ENCODE peak calls at places on chromosome 20, in four cellular contexts. C is OCI-LY7, D is ovary, N is PC-3. T is an unnamed sample.

GRCh38 chr20:32378461-32378860 is 20.3 kb downstream of the ASXL1 start:
- DNase-seq in C (no peak), D (no peak), N (no peak), T (no peak)

GRCh38 chr20:5402903-5403531 is 86.3 kb upstream of the PROKR2 start:
- DNase-seq in C (peak), D (no peak), N (peak), T (no peak)

GRCh38 chr20:56798634-56799033 is 169.5 kb downstream of the TFAP2C start:
- DNase-seq in C (no peak), D (no peak), N (no peak), T (no peak)

GRCh38 chr20:32227744-32228688 is 20.3 kb downstream of the POFUT1 start:
- DNase-seq in C (no peak), D (no peak), N (no peak), T (peak)

GRCh38 chr20:47854687-47855212 is 69.5 kb upstream of the SULF2 start:
- DNase-seq in C (peak), D (no peak), N (peak), T (no peak)

GRCh38 chr20:35601021-35601973 is 14.3 kb upstream of the SPAG4 start:
- DNase-seq in C (peak), D (peak), N (no peak), T (peak)

GRCh38 chr20:44582321-44583025 is at the start of gene PKIG:
- DNase-seq in C (peak), D (no peak), N (no peak), T (no peak)

GRCh38 chr20:15848126-15848525 is 725.1 kb downstream of the KIF16B start:
- DNase-seq in C (no peak), D (no peak), N (no peak), T (no peak)

GRCh38 chr20:32130352-32130751 is 20.8 kb downstream of the TM9SF4 start:
- DNase-seq in C (no peak), D (no peak), N (no peak), T (no peak)

GRCh38 chr20:9407805-9408421 is 106.5 kb upstream of the LAMP5 start:
- DNase-seq in C (peak), D (peak), N (peak), T (peak)

GRCh38 chr20:17939622-17940446 is 28.8 kb downstream of the SNX5 start:
- DNase-seq in C (no peak), D (no peak), N (no peak), T (no peak)

GRCh38 chr20:43909720-43910119 is 4.9 kb upstream of the TOX2 start:
- DNase-seq in C (no peak), D (no peak), N (no peak), T (no peak)

GRCh38 chr20:2697768-2698167 is 5.2 kb downstream of the EBF4 start:
- DNase-seq in C (no peak), D (no peak), N (no peak), T (peak)

GRCh38 chr20:49618289-49618688 is 50.4 kb upstream of the PTGIS start:
- DNase-seq in C (no peak), D (no peak), N (no peak), T (no peak)

GRCh38 chr20:59010321-59010994 is 3.4 kb upstream of the CTSZ start:
- DNase-seq in C (peak), D (no peak), N (peak), T (no peak)

GRCh38 chr20:44632103-44632752 is 19.3 kb downstream of the ADA start:
- DNase-seq in C (no peak), D (no peak), N (no peak), T (no peak)

GRCh38 chr20:21559305-21559704 is 45.4 kb upstream of the NKX2-2 start:
- DNase-seq in C (no peak), D (no peak), N (no peak), T (no peak)

GRCh38 chr20:62028384-62028783 is 37.3 kb downstream of the TAF4 start:
- DNase-seq in C (no peak), D (no peak), N (no peak), T (no peak)

GRCh38 chr20:4117341-4117740 is 102.0 kb upstream of the RNF24 start:
- DNase-seq in C (no peak), D (no peak), N (no peak), T (no peak)

GRCh38 chr20:48051810-48052491 is 266.7 kb upstream of the SULF2 start:
- DNase-seq in C (no peak), D (no peak), N (peak), T (no peak)

GRCh38 chr20:219290-220115 is 7.6 kb upstream of the DEFB129 start:
- DNase-seq in C (peak), D (no peak), N (peak), T (no peak)

GRCh38 chr20:13936781-13937576 is 53.4 kb downstream of the SEL1L2 start:
- DNase-seq in C (no peak), D (no peak), N (no peak), T (no peak)

GRCh38 chr20:7010584-7010983 is 243.1 kb downstream of the BMP2 start:
- DNase-seq in C (no peak), D (no peak), N (no peak), T (no peak)

GRCh38 chr20:35523298-35523888 is 6.1 kb downstream of the C20orf173 start:
- DNase-seq in C (peak), D (no peak), N (peak), T (no peak)

GRCh38 chr20:34579936-34580587 is 21.5 kb downstream of the MAP1LC3A start:
- DNase-seq in C (peak), D (no peak), N (peak), T (no peak)

DNA sequence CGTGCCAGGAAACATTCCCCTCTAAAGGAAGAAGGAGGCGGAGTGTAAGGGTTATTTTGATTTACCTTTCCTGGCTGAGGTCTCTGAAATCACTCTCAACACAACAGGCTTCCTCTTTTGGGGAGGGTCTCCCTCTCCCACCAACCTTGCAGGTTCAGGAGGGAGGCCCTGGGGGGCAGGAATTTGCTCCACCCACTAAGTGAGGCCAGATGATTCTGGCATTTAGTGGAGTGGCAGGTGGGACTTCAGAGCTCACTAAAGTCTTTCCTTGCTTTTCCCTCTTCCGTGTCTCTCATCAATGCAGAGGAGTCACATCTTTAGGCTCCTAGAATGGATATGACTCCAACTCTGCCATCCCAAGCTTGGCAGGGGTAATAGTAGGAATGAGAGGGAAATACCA is 168.7 kb downstream of the BCAS1 start:
- DNase-seq in C (no peak), D (no peak), N (no peak), T (no peak)
- H3K27ac ChIP-seq in C (no peak), D (no peak), N (peak), T (no peak)

DNA sequence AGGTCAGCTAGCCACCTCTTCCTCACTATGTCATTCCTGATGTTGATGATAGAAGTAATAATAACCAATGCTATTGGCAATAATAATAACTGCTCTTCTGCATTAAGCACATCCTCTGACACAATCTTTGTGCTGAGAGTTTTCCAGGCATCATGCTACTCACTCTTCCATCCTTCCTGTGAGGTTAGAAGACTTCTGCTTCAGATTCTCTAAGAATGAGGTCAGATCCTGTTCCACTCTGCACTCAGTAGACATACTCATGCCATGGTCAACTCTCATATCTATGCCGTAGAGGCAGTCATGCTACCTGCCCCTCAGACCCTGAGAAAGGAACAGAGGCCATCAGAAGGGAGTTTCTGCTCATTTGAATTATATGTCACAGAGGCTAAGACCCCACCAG is 98.1 kb upstream of the TOP1 start:
- DNase-seq in C (peak), D (no peak), N (no peak), T (no peak)
- H3K4me3 ChIP-seq in C (no peak), D (no peak), N (no peak), T (no peak)

GRCh38 chr20:37881601-37882343 is 21.2 kb upstream of the VSTM2L start:
- DNase-seq in C (no peak), D (no peak), N (no peak), T (no peak)
- H3K27ac ChIP-seq in C (no peak), D (no peak), N (no peak), T (no peak)

DNA sequence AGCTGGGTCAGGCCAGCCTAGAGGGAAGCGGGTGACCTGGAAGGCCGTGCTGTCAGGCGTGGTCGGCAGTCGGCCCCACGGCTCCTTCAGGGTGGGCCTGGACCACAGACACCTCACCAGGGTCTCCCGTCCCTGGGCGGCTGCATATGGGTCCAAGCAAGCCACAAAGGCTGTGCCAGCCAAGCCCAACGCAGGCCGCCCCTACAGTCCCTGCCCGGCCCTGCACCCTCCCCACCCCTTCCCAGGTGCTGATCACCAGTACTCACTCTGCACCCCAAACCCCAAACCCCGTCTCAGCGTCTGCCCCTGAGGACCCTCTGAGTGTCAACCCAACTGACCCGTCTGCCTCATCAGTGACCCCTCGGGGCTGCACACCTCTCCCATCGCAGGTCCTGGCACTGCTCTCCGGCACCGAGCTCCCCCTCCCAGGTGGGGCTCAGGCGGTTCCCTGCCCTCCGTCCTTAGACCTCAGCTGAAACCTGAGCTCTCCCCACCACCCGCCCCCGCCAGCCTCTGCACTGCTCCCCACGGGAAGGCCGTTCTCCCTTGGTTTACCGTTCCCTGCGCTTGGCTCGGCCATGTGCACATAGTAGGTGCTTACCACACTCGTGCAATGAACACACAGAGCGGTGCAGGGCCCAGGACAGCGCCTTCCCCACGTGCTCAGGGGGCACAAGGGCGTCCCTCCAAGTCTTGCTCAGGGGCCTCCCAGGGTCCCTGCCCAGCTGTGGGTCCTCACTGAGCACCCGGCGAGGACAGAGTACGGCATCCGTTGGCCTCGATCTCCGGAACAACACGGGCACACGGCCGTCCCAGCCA is 1.4 kb upstream of the PPDPF start:
- DNase-seq in C (no peak), D (peak), N (no peak), T (no peak)
- H3K4me3 ChIP-seq in C (peak), D (peak), N (peak), T (peak)

DNA sequence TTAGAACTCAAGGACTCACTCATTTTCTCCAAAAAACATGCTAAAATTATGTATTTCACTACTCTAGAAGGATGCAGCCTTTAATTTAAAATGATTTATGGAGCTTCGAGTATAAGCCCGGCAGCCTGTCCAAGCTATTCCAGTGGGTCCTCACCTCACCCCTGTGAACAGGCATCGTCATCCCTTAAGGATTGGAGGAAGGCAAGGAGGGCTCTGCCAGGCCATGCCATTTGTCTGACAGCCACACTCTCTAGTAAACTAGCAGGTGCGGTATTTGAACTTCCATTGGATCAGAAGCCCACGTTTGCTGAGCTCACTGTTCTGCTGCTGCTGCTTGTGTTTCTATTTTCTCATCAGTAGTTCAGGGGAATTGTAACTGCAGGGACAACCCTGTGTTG is 39.8 kb upstream of the NAA20 start:
- DNase-seq in C (no peak), D (no peak), N (peak), T (no peak)
- H3K27ac ChIP-seq in C (no peak), D (peak), N (peak), T (peak)

GRCh38 chr20:50885068-50885467 is 46.2 kb downstream of the ADNP start:
- DNase-seq in C (no peak), D (no peak), N (no peak), T (no peak)
- H3K4me3 ChIP-seq in C (no peak), D (no peak), N (no peak), T (no peak)

GRCh38 chr20:20549267-20549612 is 163.2 kb downstream of the RALGAPA2 start:
- DNase-seq in C (no peak), D (no peak), N (peak), T (no peak)
- H3K27ac ChIP-seq in C (no peak), D (no peak), N (peak), T (no peak)

GRCh38 chr20:60113771-60114170 is 155.5 kb downstream of the CDH26 start:
- DNase-seq in C (no peak), D (no peak), N (no peak), T (no peak)
- H3K4me3 ChIP-seq in C (no peak), D (no peak), N (no peak), T (no peak)